ENCODE peak calls at places on chromosome 9, in six cellular contexts. N is fibroblast of lung, V is mammary epithelial cell, Q is MM.1S, Y is PC-3, R is GM23248. I is an unnamed sample. For H3K9me3 and H3K4me1, the result is how much of the 10 kb centered on the place peaks cover.

GRCh38 chr9:133221177-133221809 is 12.2 kb upstream of the OBP2B start:
- DNase-seq in N (no peak), V (no peak), Q (no peak), Y (no peak), R (no peak), I (no peak)

GRCh38 chr9:98929096-98929495 is 14.6 kb upstream of the COL15A1 start:
- DNase-seq in N (peak), V (no peak), Q (no peak), Y (no peak), R (no peak), I (peak)

GRCh38 chr9:71916834-71917534 is 5.5 kb downstream of the C9orf85 start:
- DNase-seq in N (no peak), V (no peak), Q (no peak), Y (no peak), R (no peak), I (no peak)

GRCh38 chr9:36140086-36141084 is 3.9 kb downstream of the GLIPR2 start:
- DNase-seq in N (no peak), V (no peak), Q (peak), Y (no peak), R (no peak), I (no peak)

GRCh38 chr9:81512641-81513040 is 176.7 kb downstream of the TLE1 start:
- DNase-seq in N (no peak), V (no peak), Q (no peak), Y (no peak), R (no peak), I (no peak)

GRCh38 chr9:129237195-129237611 is 59.1 kb upstream of the IER5L start:
- DNase-seq in N (peak), V (peak), Q (no peak), Y (peak), R (peak), I (peak)

GRCh38 chr9:126952180-126952960 is 37.8 kb downstream of the RALGPS1 start:
- DNase-seq in N (peak), V (no peak), Q (no peak), Y (no peak), R (no peak), I (peak)

GRCh38 chr9:36137392-36138004 is 965 bp downstream of the GLIPR2 start:
- DNase-seq in N (peak), V (no peak), Q (no peak), Y (peak), R (peak), I (no peak)

GRCh38 chr9:1978941-1979340 is 36.2 kb upstream of the SMARCA2 start:
- DNase-seq in N (peak), V (peak), Q (no peak), Y (no peak), R (peak), I (peak)

GRCh38 chr9:81594415-81594814 is 94.9 kb downstream of the TLE1 start:
- DNase-seq in N (no peak), V (no peak), Q (no peak), Y (no peak), R (no peak), I (no peak)

GRCh38 chr9:13750061-13750460 is 470.6 kb upstream of the MPDZ start:
- DNase-seq in N (peak), V (peak), Q (no peak), Y (peak), R (peak), I (peak)

GRCh38 chr9:99011161-99011709 is 67.5 kb downstream of the COL15A1 start:
- DNase-seq in N (peak), V (no peak), Q (no peak), Y (peak), R (peak), I (peak)

GRCh38 chr9:18126776-18127175 is 347.2 kb upstream of the ADAMTSL1 start:
- DNase-seq in N (no peak), V (no peak), Q (no peak), Y (no peak), R (peak), I (no peak)

GRCh38 chr9:127253446-127253845 is 11.1 kb upstream of the GARNL3 start:
- DNase-seq in N (no peak), V (no peak), Q (no peak), Y (no peak), R (no peak), I (no peak)

GRCh38 chr9:764105-764524 is 77.4 kb upstream of the DMRT1 start:
- DNase-seq in N (peak), V (peak), Q (no peak), Y (peak), R (peak), I (peak)

GRCh38 chr9:18947772-18948391 is 85.1 kb downstream of the SAXO1 start:
- DNase-seq in N (no peak), V (no peak), Q (no peak), Y (no peak), R (peak), I (no peak)

GRCh38 chr9:68996457-68996856 is 17.5 kb downstream of the PRKACG start:
- DNase-seq in N (no peak), V (no peak), Q (no peak), Y (no peak), R (no peak), I (no peak)

GRCh38 chr9:2565676-2566340 is 55.8 kb upstream of the VLDLR start:
- DNase-seq in N (no peak), V (no peak), Q (no peak), Y (no peak), R (no peak), I (no peak)

GRCh38 chr9:94993141-94993820 is 266.8 kb downstream of the AOPEP start:
- DNase-seq in N (no peak), V (no peak), Q (no peak), Y (no peak), R (no peak), I (no peak)

GRCh38 chr9:96619491-96620154 is at the start of gene CDC14B:
- DNase-seq in N (peak), V (peak), Q (peak), Y (peak), R (peak), I (peak)
- H3K9ac ChIP-seq in N (peak), V (peak), Q (no peak), Y (peak), R (peak), I (peak)

DNA sequence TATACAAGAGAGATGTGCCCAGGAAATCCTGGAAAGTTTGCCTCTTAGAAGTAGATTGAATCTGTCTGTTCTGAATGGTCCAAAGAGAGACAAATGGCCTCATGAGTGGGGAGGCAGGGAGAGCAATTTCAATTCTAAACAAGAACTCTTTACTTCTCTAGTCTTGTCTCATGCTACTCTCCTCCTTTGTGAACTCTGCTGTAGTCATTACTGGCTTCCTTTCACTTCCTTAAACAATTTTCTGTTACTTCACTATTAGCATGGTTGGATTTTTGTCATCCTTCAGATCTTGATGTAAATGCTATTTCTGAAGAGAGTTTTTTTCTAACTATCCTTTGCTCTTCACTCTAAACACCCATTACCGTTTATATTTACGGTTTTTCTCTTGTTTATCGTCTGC is 54.0 kb upstream of the GRIN3A start:
- DNase-seq in N (no peak), V (no peak), Q (no peak), Y (no peak), R (no peak), I (no peak)
- H3K9me3 ChIP-seq in N (under half), V (under half), Q (under half), Y (under half), R (under half), I (under half)

DNA sequence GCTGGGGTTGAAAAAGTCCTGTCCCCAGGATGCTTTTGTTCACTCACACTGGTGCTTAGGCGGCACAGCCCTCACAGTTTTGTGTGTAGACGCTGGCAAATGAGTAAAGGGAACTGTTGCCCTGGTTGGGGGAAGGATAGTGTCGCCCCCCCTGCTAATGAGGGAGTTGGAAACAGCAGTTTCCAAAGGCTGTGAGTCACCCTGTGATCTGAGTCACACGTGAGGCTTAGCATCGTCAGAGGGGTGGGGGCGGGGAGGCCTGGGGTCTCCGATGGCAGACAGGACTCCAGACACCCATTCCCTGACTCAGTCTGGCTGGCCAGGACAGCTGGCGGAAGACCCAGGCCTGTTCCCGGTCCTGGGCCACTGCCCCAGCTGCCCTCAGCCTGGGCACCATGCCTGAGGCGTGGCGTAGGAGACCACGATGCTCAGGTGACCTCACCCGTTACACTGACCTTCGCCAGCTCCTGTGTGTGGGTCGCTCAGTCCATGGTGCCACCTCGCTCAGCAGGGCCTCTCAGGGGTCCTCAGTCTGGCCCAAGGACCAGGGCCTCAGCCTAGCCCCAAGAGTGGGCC is 2.9 kb downstream of the DNAJB5 start:
- DNase-seq in N (peak), V (peak), Q (no peak), Y (peak), R (peak), I (peak)
- H3K4me1 ChIP-seq in N (under half), V (under half), Q (under half), Y (under half), R (half or more), I (half or more)

GRCh38 chr9:88775559-88775958 is 215.7 kb upstream of the S1PR3 start:
- DNase-seq in N (no peak), V (peak), Q (no peak), Y (peak), R (no peak), I (peak)
- H3K9ac ChIP-seq in N (no peak), V (no peak), Q (no peak), Y (peak), R (peak), I (peak)

GRCh38 chr9:113926211-113926610 is 50.1 kb downstream of the ZNF618 start:
- DNase-seq in N (no peak), V (no peak), Q (no peak), Y (no peak), R (no peak), I (no peak)
- H3K9me3 ChIP-seq in N (under half), V (under half), Q (under half), Y (under half), R (under half), I (under half)

DNA sequence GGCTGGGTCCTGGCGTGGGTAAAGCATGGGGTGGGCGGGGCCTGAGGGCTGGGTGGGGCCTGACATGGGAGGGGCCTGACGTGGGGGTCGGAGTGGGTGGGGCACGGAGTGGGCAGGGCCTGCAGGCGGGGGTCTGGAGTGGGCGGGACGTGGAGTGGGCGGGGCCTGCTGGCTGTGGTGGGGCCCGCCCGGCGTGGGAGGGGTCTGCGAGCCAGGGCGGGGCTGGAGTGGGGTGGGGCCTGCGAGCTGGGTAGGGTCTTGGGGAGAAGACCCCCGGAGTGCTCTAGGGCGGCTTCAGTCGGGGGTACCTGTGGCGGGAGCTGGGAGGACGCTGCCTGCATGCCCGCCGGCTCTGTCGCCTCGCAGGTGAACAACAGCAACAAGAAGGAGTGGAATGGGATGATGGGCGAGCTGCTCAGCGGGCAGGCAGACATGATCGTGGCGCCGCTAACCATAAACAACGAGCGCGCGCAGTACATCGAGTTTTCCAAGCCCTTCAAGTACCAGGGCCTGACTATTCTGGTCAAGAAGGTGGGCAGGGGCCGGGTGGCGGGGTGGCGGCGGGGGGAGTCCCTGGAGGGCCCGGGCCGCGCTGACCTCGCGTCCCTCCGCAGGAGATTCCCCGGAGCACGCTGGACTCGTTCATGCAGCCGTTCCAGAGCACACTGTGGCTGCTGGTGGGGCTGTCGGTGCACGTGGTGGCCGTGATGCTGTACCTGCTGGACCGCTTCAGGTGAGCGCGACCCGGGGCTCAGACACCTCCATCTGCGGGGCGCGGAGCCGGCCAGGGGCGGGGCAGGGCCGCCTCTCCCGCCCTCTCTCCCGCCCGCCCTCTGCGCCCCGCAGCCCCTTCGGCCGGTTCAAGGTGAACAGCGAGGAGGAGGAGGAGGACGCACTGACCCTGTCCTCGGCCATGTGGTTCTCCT is 8.0 kb downstream of the LRRC26 start:
- DNase-seq in N (no peak), V (no peak), Q (no peak), Y (no peak), R (peak), I (no peak)
- H3K4me1 ChIP-seq in N (under half), V (under half), Q (under half), Y (under half), R (under half), I (under half)

GRCh38 chr9:136703231-136703870 is 9.0 kb upstream of the DIPK1B start:
- DNase-seq in N (no peak), V (no peak), Q (peak), Y (no peak), R (no peak), I (no peak)

GRCh38 chr9:136700309-136700708 is 12.1 kb upstream of the DIPK1B start:
- DNase-seq in N (peak), V (no peak), Q (no peak), Y (peak), R (peak), I (no peak)

GRCh38 chr9:136698681-136699246 is 11.5 kb upstream of the AGPAT2 start:
- DNase-seq in N (no peak), V (no peak), Q (no peak), Y (no peak), R (no peak), I (no peak)

GRCh38 chr9:136701665-136702048 is 10.7 kb upstream of the DIPK1B start:
- DNase-seq in N (no peak), V (no peak), Q (no peak), Y (no peak), R (no peak), I (no peak)

GRCh38 chr9:136700959-136701664 is 11.3 kb upstream of the DIPK1B start:
- DNase-seq in N (no peak), V (no peak), Q (peak), Y (no peak), R (no peak), I (no peak)
- H3K9ac ChIP-seq in N (no peak), V (no peak), Q (peak), Y (no peak), R (no peak), I (no peak)

DNA sequence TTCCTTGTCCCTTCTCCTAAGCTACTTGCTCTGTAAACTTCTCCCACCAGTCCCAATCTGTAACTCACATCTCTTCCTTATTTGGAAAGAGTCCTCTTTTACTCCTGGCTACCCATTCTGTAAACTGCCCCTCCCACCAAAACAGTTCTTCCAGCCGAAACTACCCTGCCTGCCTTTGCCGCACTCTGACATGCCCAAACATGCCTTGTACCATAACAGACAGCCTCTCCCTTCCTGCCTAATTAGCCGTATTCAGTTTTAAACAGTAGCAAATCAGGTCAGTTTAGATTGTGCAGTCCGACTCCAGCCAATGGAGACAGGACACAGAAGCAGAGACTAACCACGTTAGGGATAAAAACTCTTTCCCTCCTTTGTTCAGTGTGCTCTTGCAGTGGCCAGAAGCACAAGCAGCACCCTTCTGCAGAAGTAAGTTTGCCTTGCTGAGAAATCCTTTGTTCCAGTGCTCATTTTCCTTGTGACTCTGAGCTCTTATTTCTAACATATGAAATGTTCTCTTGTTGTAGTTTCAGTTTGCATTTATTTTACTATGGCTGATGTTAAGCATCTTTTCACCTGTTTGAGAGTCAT is 5.4 kb upstream of the GLT6D1 start:
- DNase-seq in N (no peak), V (peak), Q (no peak), Y (no peak), R (no peak), I (no peak)
- H3K9me3 ChIP-seq in N (under half), V (under half), Q (under half), Y (under half), R (under half), I (under half)

GRCh38 chr9:134532084-134532483 is 109.5 kb upstream of the COL5A1 start:
- DNase-seq in N (no peak), V (no peak), Q (no peak), Y (no peak), R (no peak), I (no peak)

GRCh38 chr9:134535171-134535570 is 106.4 kb upstream of the COL5A1 start:
- DNase-seq in N (no peak), V (no peak), Q (no peak), Y (no peak), R (no peak), I (no peak)

GRCh38 chr9:134534661-134535080 is 106.9 kb upstream of the COL5A1 start:
- DNase-seq in N (peak), V (no peak), Q (no peak), Y (no peak), R (no peak), I (peak)

GRCh38 chr9:134536101-134536900 is 105.3 kb upstream of the COL5A1 start:
- DNase-seq in N (peak), V (peak), Q (no peak), Y (peak), R (peak), I (peak)

GRCh38 chr9:134533850-134534585 is 107.6 kb upstream of the COL5A1 start:
- DNase-seq in N (no peak), V (no peak), Q (no peak), Y (no peak), R (no peak), I (peak)
- H3K4me1 ChIP-seq in N (under half), V (under half), Q (under half), Y (under half), R (under half), I (under half)

GRCh38 chr9:124598048-124598447 is 90.8 kb upstream of the NR5A1 start:
- DNase-seq in N (no peak), V (no peak), Q (no peak), Y (no peak), R (no peak), I (no peak)

GRCh38 chr9:124594215-124594614 is 87.0 kb upstream of the NR5A1 start:
- DNase-seq in N (no peak), V (no peak), Q (no peak), Y (no peak), R (no peak), I (no peak)

GRCh38 chr9:124596172-124596839 is 89.1 kb upstream of the NR5A1 start:
- DNase-seq in N (no peak), V (no peak), Q (no peak), Y (no peak), R (no peak), I (no peak)

GRCh38 chr9:124594673-124595072 is 87.5 kb upstream of the NR5A1 start:
- DNase-seq in N (peak), V (no peak), Q (no peak), Y (no peak), R (no peak), I (no peak)

DNA sequence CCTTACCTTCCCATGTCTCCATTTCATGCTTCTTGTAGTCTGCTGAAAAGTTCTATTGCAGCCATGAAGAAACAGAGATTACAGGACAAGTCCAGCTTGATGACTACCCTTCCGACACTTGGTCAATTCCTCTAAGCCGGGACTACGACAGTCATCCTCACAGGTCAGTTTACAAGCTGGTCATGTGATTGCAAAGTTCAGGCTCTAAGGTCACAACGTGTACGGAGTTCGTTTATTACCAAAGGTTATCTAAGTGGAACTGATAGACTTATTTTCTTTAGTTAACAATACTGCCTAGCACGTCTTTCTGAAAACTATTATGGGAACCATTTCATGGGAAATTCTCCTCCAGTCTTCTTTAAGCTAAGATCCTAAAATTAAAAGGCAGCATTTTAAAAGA is 88.5 kb upstream of the NR5A1 start:
- DNase-seq in N (no peak), V (no peak), Q (no peak), Y (no peak), R (no peak), I (no peak)
- H3K9ac ChIP-seq in N (no peak), V (no peak), Q (no peak), Y (no peak), R (no peak), I (no peak)